ENCODE peak calls at places on chromosomes 12 and 14, in nine cellular contexts. One of them, this sample, is unnamed.

GRCh38 chr14:90058876-90059458 is 2.8 kb upstream of the KCNK13 start:
- DNase-seq in ovary: no peak
- DNase-seq in HepG2: no peak
- DNase-seq in sigmoid colon: no peak
- DNase-seq in K562: no peak
- DNase-seq in transverse colon: no peak
- DNase-seq in SK-N-SH: no peak
- DNase-seq in A549: peak; percentile 7
- DNase-seq in upper lobe of left lung: no peak
- DNase-seq in this sample: no peak

GRCh38 chr14:35419429-35419841 is 14.9 kb upstream of the NFKBIA start:
- DNase-seq in HepG2: peak; percentile 52
- DNase-seq in A549: no peak
- DNase-seq in upper lobe of left lung: no peak
- DNase-seq in transverse colon: no peak
- DNase-seq in SK-N-SH: no peak
- DNase-seq in ovary: no peak
- DNase-seq in sigmoid colon: no peak
- DNase-seq in K562: no peak
- DNase-seq in this sample: no peak

GRCh38 chr12:2891240-2892053 is 756 bp downstream of the TULP3 start:
- DNase-seq in K562: peak; percentile 18
- DNase-seq in A549: peak; percentile 64
- DNase-seq in transverse colon: peak; percentile 51
- DNase-seq in ovary: peak; percentile 73
- DNase-seq in sigmoid colon: peak; percentile 84
- DNase-seq in upper lobe of left lung: peak; percentile 64
- DNase-seq in HepG2: peak; percentile 35
- DNase-seq in SK-N-SH: peak; percentile 68
- DNase-seq in this sample: peak; percentile 47

GRCh38 chr12:53988519-53989226 is 3.7 kb downstream of the HOXC10 start:
- DNase-seq in SK-N-SH: no peak
- DNase-seq in sigmoid colon: no peak
- DNase-seq in HepG2: no peak
- DNase-seq in upper lobe of left lung: no peak
- DNase-seq in ovary: no peak
- DNase-seq in K562: no peak
- DNase-seq in A549: no peak
- DNase-seq in transverse colon: no peak
- DNase-seq in this sample: no peak

GRCh38 chr14:74083784-74084276 is 423 bp downstream of the ALDH6A1 start:
- DNase-seq in sigmoid colon: peak; percentile 65
- DNase-seq in ovary: no peak
- DNase-seq in HepG2: peak; percentile 32
- DNase-seq in upper lobe of left lung: no peak
- DNase-seq in SK-N-SH: no peak
- DNase-seq in transverse colon: no peak
- DNase-seq in K562: no peak
- DNase-seq in A549: no peak
- DNase-seq in this sample: no peak

GRCh38 chr12:91040356-91040755 is 17.5 kb downstream of the KERA start:
- DNase-seq in sigmoid colon: no peak
- DNase-seq in A549: no peak
- DNase-seq in upper lobe of left lung: no peak
- DNase-seq in SK-N-SH: no peak
- DNase-seq in ovary: no peak
- DNase-seq in HepG2: no peak
- DNase-seq in K562: no peak
- DNase-seq in transverse colon: no peak
- DNase-seq in this sample: no peak

GRCh38 chr12:118345355-118345754 is 27.4 kb downstream of the TAOK3 start:
- DNase-seq in SK-N-SH: no peak
- DNase-seq in K562: peak; percentile 88
- DNase-seq in upper lobe of left lung: no peak
- DNase-seq in ovary: no peak
- DNase-seq in A549: no peak
- DNase-seq in transverse colon: no peak
- DNase-seq in HepG2: no peak
- DNase-seq in sigmoid colon: no peak
- DNase-seq in this sample: no peak

GRCh38 chr12:94263011-94263786 is 114.8 kb downstream of the PLXNC1 start:
- DNase-seq in SK-N-SH: no peak
- DNase-seq in HepG2: no peak
- DNase-seq in sigmoid colon: no peak
- DNase-seq in upper lobe of left lung: peak; percentile 33
- DNase-seq in transverse colon: peak; percentile 33
- DNase-seq in A549: no peak
- DNase-seq in ovary: peak; percentile 48
- DNase-seq in K562: peak; percentile 20
- DNase-seq in this sample: no peak

GRCh38 chr14:50060871-50061663 is 55.3 kb downstream of the VCPKMT start:
- DNase-seq in SK-N-SH: peak; percentile 66
- DNase-seq in A549: peak; percentile 86
- DNase-seq in K562: peak; percentile 82
- DNase-seq in transverse colon: peak; percentile 47
- DNase-seq in HepG2: peak; percentile 89
- DNase-seq in sigmoid colon: peak; percentile 86
- DNase-seq in ovary: peak; percentile 44
- DNase-seq in upper lobe of left lung: peak; percentile 64
- DNase-seq in this sample: no peak

GRCh38 chr12:131919366-131920156 is 9.5 kb upstream of the PUS1 start:
- DNase-seq in HepG2: no peak
- DNase-seq in upper lobe of left lung: no peak
- DNase-seq in sigmoid colon: no peak
- DNase-seq in K562: no peak
- DNase-seq in transverse colon: no peak
- DNase-seq in A549: no peak
- DNase-seq in SK-N-SH: no peak
- DNase-seq in ovary: no peak
- DNase-seq in this sample: no peak

GRCh38 chr12:49983892-49984291 is 11.1 kb downstream of the AQP6 start:
- DNase-seq in SK-N-SH: peak; percentile 62
- DNase-seq in A549: no peak
- DNase-seq in upper lobe of left lung: peak; percentile 22
- DNase-seq in HepG2: no peak
- DNase-seq in sigmoid colon: no peak
- DNase-seq in K562: peak; percentile 80
- DNase-seq in transverse colon: no peak
- DNase-seq in ovary: no peak
- DNase-seq in this sample: no peak

GRCh38 chr14:104398656-104399055 is 180.9 kb upstream of the C14orf180 start:
- DNase-seq in sigmoid colon: no peak
- DNase-seq in upper lobe of left lung: no peak
- DNase-seq in HepG2: no peak
- DNase-seq in A549: no peak
- DNase-seq in SK-N-SH: no peak
- DNase-seq in transverse colon: no peak
- DNase-seq in K562: no peak
- DNase-seq in ovary: no peak
- DNase-seq in this sample: no peak

GRCh38 chr14:23022849-23023499 is 11.7 kb downstream of the PSMB5 start:
- DNase-seq in transverse colon: no peak
- DNase-seq in upper lobe of left lung: no peak
- DNase-seq in SK-N-SH: no peak
- DNase-seq in A549: no peak
- DNase-seq in ovary: no peak
- DNase-seq in HepG2: no peak
- DNase-seq in sigmoid colon: no peak
- DNase-seq in K562: no peak
- DNase-seq in this sample: no peak

GRCh38 chr12:48795550-48796455 is 6.9 kb upstream of the ADCY6 start:
- DNase-seq in HepG2: peak; percentile 67
- DNase-seq in sigmoid colon: peak; percentile 86
- DNase-seq in A549: peak; percentile 87
- DNase-seq in transverse colon: peak; percentile 84
- DNase-seq in SK-N-SH: peak; percentile 88
- DNase-seq in K562: peak; percentile 77
- DNase-seq in upper lobe of left lung: peak; percentile 68
- DNase-seq in ovary: peak; percentile 73
- DNase-seq in this sample: peak; percentile 84

GRCh38 chr12:82225871-82226270 is 132.3 kb downstream of the CCDC59 start:
- DNase-seq in ovary: no peak
- DNase-seq in SK-N-SH: no peak
- DNase-seq in transverse colon: no peak
- DNase-seq in HepG2: no peak
- DNase-seq in K562: no peak
- DNase-seq in upper lobe of left lung: no peak
- DNase-seq in sigmoid colon: no peak
- DNase-seq in A549: no peak
- DNase-seq in this sample: no peak

GRCh38 chr12:108313236-108313608 is 25.9 kb downstream of the CMKLR1 start:
- DNase-seq in ovary: no peak
- DNase-seq in SK-N-SH: no peak
- DNase-seq in HepG2: no peak
- DNase-seq in transverse colon: no peak
- DNase-seq in upper lobe of left lung: no peak
- DNase-seq in K562: no peak
- DNase-seq in sigmoid colon: no peak
- DNase-seq in A549: no peak
- DNase-seq in this sample: no peak

GRCh38 chr12:51906452-51907082 is 737 bp upstream of the ACVRL1 start:
- DNase-seq in upper lobe of left lung: no peak
- DNase-seq in K562: no peak
- DNase-seq in HepG2: no peak
- DNase-seq in ovary: no peak
- DNase-seq in sigmoid colon: peak; percentile 70
- DNase-seq in SK-N-SH: peak; percentile 47
- DNase-seq in A549: no peak
- DNase-seq in transverse colon: no peak
- DNase-seq in this sample: no peak

GRCh38 chr12:51904951-51905471 is 2.3 kb upstream of the ACVRL1 start:
- DNase-seq in HepG2: no peak
- DNase-seq in transverse colon: peak; percentile 9
- DNase-seq in upper lobe of left lung: no peak
- DNase-seq in SK-N-SH: peak; percentile 41
- DNase-seq in K562: no peak
- DNase-seq in sigmoid colon: peak; percentile 80
- DNase-seq in ovary: no peak
- DNase-seq in A549: no peak
- DNase-seq in this sample: no peak

GRCh38 chr12:51907083-51907863 is at the start of gene ACVRL1:
- DNase-seq in HepG2: no peak
- DNase-seq in K562: no peak
- DNase-seq in ovary: no peak
- DNase-seq in SK-N-SH: no peak
- DNase-seq in transverse colon: peak; percentile 61
- DNase-seq in A549: no peak
- DNase-seq in sigmoid colon: peak; percentile 69
- DNase-seq in upper lobe of left lung: no peak
- DNase-seq in this sample: no peak

GRCh38 chr12:51907864-51908425 is 641 bp downstream of the ACVRL1 start:
- DNase-seq in transverse colon: no peak
- DNase-seq in HepG2: no peak
- DNase-seq in ovary: no peak
- DNase-seq in sigmoid colon: peak; percentile 63
- DNase-seq in SK-N-SH: no peak
- DNase-seq in K562: no peak
- DNase-seq in upper lobe of left lung: no peak
- DNase-seq in A549: no peak
- DNase-seq in this sample: no peak

GRCh38 chr12:51905507-51906438 is 1.5 kb upstream of the ACVRL1 start:
- DNase-seq in sigmoid colon: peak; percentile 94
- DNase-seq in SK-N-SH: peak; percentile 61
- DNase-seq in transverse colon: peak; percentile 78
- DNase-seq in K562: peak; percentile 97
- DNase-seq in HepG2: no peak
- DNase-seq in ovary: no peak
- DNase-seq in upper lobe of left lung: peak; percentile 72
- DNase-seq in A549: no peak
- DNase-seq in this sample: peak; percentile 52
- H3K4me3 ChIP-seq in sigmoid colon: no peak overlapping the region
- H3K4me3 ChIP-seq in SK-N-SH: no peak overlapping the region
- H3K4me3 ChIP-seq in transverse colon: no peak overlapping the region
- H3K4me3 ChIP-seq in K562: peak overlapping the region; percentile 32
- H3K4me3 ChIP-seq in HepG2: no peak overlapping the region
- H3K4me3 ChIP-seq in ovary: no peak overlapping the region
- H3K4me3 ChIP-seq in upper lobe of left lung: peak overlapping the region; percentile 61
- H3K4me3 ChIP-seq in A549: no peak overlapping the region
- H3K4me3 ChIP-seq in this sample: peak overlapping the region; percentile 57

DNA sequence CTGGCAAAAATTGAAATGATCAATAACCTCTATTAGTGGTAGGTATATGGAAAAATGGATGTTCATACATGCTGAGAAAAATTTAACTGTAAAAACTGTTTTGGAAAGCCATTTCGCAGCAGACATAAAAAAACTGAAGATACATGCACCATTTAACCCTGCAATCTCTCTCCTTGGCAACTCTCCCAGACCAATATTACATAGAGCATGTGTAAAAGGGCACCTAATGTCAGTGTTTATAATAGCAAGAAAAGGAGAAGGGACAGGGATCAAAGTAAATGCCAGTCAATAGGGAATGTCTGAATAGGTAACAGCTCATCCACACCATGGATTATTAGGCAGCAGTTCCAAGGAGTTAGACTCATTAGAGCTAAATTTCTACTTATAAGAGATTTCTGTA is 77.2 kb downstream of the BTG1 start:
- DNase-seq in ovary: no peak
- DNase-seq in K562: no peak
- DNase-seq in sigmoid colon: no peak
- DNase-seq in SK-N-SH: peak; percentile 24
- DNase-seq in HepG2: peak; percentile 58
- DNase-seq in transverse colon: no peak
- DNase-seq in A549: peak; percentile 62
- DNase-seq in upper lobe of left lung: no peak
- DNase-seq in this sample: no peak
- TF ChIP-seq EP300 in ovary: no peak
- TF ChIP-seq EP300 in K562: no peak
- TF ChIP-seq EP300 in sigmoid colon: no peak
- TF ChIP-seq EP300 in SK-N-SH: no peak
- TF ChIP-seq EP300 in HepG2: peak; percentile 33
- TF ChIP-seq EP300 in transverse colon: no peak
- TF ChIP-seq EP300 in A549: no peak
- TF ChIP-seq EP300 in upper lobe of left lung: no peak
- TF ChIP-seq EP300 in this sample: no peak

DNA sequence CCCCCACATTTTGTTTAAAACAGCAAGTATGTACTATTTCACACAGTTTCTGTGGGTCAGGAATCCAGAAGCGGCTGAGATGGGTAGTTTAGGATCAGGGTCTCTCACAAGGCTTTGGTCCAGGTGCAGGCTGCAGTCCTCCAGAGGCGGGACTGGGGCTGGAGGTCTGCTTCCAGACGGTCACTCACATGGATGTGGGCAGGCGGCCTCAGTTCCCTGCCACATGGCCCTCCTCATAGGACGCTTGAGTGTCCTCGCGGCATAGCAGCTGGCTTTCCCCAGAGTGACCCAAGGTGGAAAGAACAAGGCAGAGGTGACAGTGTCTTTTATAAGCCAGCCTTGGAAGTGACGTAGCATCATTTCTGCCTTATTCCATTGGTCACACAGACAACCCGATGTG is 7.9 kb upstream of the C1RL start:
- DNase-seq in sigmoid colon: peak; percentile 58
- DNase-seq in ovary: peak; percentile 30
- DNase-seq in transverse colon: no peak
- DNase-seq in SK-N-SH: no peak
- DNase-seq in K562: no peak
- DNase-seq in A549: no peak
- DNase-seq in upper lobe of left lung: no peak
- DNase-seq in HepG2: no peak
- DNase-seq in this sample: no peak
- H3K4me3 ChIP-seq in sigmoid colon: no peak overlapping the region
- H3K4me3 ChIP-seq in ovary: no peak overlapping the region
- H3K4me3 ChIP-seq in transverse colon: no peak overlapping the region
- H3K4me3 ChIP-seq in SK-N-SH: no peak overlapping the region
- H3K4me3 ChIP-seq in K562: no peak overlapping the region
- H3K4me3 ChIP-seq in A549: no peak overlapping the region
- H3K4me3 ChIP-seq in upper lobe of left lung: no peak overlapping the region
- H3K4me3 ChIP-seq in HepG2: no peak overlapping the region
- H3K4me3 ChIP-seq in this sample: no peak overlapping the region

GRCh38 chr14:94602722-94603121 is 9.5 kb upstream of the SERPINA3 start:
- DNase-seq in ovary: no peak
- DNase-seq in sigmoid colon: peak; percentile 57
- DNase-seq in HepG2: no peak
- DNase-seq in K562: no peak
- DNase-seq in upper lobe of left lung: no peak
- DNase-seq in A549: no peak
- DNase-seq in SK-N-SH: no peak
- DNase-seq in transverse colon: no peak
- DNase-seq in this sample: no peak
- TF ChIP-seq EP300 in ovary: no peak
- TF ChIP-seq EP300 in sigmoid colon: no peak
- TF ChIP-seq EP300 in HepG2: no peak
- TF ChIP-seq EP300 in K562: no peak
- TF ChIP-seq EP300 in upper lobe of left lung: no peak
- TF ChIP-seq EP300 in A549: no peak
- TF ChIP-seq EP300 in SK-N-SH: no peak
- TF ChIP-seq EP300 in transverse colon: no peak
- TF ChIP-seq EP300 in this sample: no peak